ENCODE peak calls at places on chromosomes 2 and 18, in eight cellular contexts. G is tibial artery, A is left lung, Y is suprapubic skin, F is endodermal cell, S is lower lobe of right lung, E is adrenal gland, K is H9. V is an unnamed sample.

GRCh38 chr2:136207665-136208064 is 89.7 kb upstream of the CXCR4 start:
- DNase-seq in G (no peak), A (no peak), Y (no peak), F (no peak), S (no peak), E (no peak), K (no peak), V (no peak)

GRCh38 chr2:233053928-233054774 is 6.0 kb upstream of the INPP5D start:
- DNase-seq in G (no peak), A (peak; percentile 94), Y (peak; percentile 71), F (peak; percentile 93), S (peak; percentile 79), E (peak; percentile 77), K (peak; percentile 83), V (peak; percentile 83)

GRCh38 chr18:48924621-48925601 is 25.9 kb downstream of the SMAD7 start:
- DNase-seq in G (no peak), A (no peak), Y (no peak), F (peak; percentile 52), S (no peak), E (no peak), K (no peak), V (peak; percentile 55)

GRCh38 chr2:205654878-205655601 is 27.3 kb upstream of the NRP2 start:
- DNase-seq in G (no peak), A (no peak), Y (no peak), F (no peak), S (no peak), E (no peak), K (no peak), V (no peak)

GRCh38 chr2:66869076-66869475 is 434.2 kb downstream of the MEIS1 start:
- DNase-seq in G (no peak), A (no peak), Y (no peak), F (no peak), S (no peak), E (no peak), K (no peak), V (no peak)

GRCh38 chr2:106026271-106027190 is 167.6 kb downstream of the UXS1 start:
- DNase-seq in G (no peak), A (no peak), Y (no peak), F (no peak), S (no peak), E (no peak), K (no peak), V (no peak)

GRCh38 chr18:77131100-77131651 is 1.4 kb downstream of the MBP start:
- DNase-seq in G (no peak), A (peak; percentile 90), Y (no peak), F (no peak), S (peak; percentile 88), E (peak; percentile 46), K (no peak), V (no peak)

GRCh38 chr2:160269803-160270570 is 69.9 kb upstream of the ITGB6 start:
- DNase-seq in G (peak; percentile 85), A (peak; percentile 89), Y (peak; percentile 91), F (peak; percentile 95), S (peak; percentile 89), E (peak; percentile 89), K (peak; percentile 92), V (peak; percentile 86)

DNA sequence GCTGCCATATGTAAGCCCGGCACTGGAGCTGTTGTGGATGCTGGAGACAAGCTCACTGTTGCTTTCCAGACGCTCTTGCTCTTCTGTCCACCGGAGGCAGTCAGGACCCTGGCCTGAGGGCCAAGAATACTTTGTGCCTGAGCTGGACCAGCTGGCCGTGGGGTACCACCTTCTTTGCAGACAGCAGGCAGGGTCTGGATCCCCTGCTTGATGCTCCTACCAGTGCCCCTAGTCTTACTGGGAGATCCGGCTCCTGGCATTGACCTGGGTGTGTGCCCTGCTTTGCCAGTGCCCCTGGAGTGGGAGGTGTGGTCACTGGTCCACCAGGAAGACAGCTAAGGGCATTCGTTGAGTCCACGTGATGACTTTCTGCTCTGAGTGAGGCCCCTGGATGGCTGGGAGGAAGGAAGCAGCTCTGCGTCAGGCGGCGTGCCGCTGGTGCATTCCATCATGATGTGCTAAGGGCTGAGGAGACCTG is 59.3 kb downstream of the LRRFIP1 start:
- DNase-seq in G (no peak), A (no peak), Y (peak; percentile 73), F (no peak), S (peak; percentile 77), E (no peak), K (peak; percentile 46), V (no peak)
- TF ChIP-seq CTCF in G (no peak), A (no peak), Y (no peak), F (peak; percentile 64), S (no peak), E (no peak), K (peak; percentile 51), V (no peak)

DNA sequence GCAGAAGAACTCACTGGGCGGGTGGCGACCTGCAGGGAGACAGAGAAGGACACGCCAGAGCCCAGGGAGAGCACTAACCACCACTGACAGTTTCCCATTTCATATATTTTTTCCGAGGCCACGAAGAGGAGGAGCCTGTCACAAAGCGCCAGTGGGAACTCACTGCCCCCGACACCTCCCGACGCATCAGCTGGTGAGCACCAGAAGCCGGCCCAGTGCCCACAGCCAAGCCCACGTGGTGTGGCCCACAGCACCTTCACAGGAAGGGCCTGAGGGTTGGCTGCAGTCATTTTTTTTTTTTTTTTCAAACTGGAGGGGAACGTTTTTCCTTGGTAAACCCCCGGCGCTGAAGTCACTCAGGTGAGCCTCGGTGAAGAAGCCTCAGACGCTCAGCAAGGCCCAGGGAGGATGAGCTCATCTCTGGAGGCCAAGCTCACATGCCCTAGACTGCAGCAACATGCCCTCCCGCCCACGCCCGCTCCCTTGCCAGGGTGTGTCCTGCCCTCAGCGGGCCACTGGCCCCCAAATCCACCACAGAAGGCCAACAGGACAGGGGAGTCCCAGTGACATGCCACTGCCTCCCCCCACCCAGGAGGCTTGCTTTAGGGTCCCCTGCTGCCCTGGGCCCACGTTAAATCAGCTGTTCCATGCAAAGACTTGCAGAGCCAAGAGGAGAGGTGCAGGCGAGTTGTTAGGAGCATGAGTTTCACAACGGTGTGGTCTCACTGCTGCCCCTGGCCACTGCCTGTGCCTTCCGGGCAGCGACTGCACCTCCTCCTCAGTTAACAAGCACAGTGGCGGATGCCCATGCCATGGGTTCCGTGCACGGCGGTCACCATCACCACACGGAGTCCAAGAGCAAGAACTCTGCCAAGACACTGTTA is 68.1 kb downstream of the PARD6G start:
- DNase-seq in G (no peak), A (no peak), Y (no peak), F (no peak), S (no peak), E (no peak), K (no peak), V (no peak)
- H3K27me3 ChIP-seq in G (no peaks in the 10 kb centered on the region), A (no peaks in the 10 kb centered on the region), Y (no peaks in the 10 kb centered on the region), F (no peaks in the 10 kb centered on the region), S (peaks cover 1% of the 10 kb centered on the region), E (no peaks in the 10 kb centered on the region), K (no peaks in the 10 kb centered on the region), V (no peaks in the 10 kb centered on the region)

GRCh38 chr2:13921245-13921644 is 711.3 kb upstream of the LRATD1 start:
- DNase-seq in G (no peak), A (no peak), Y (no peak), F (no peak), S (no peak), E (no peak), K (no peak), V (no peak)

GRCh38 chr2:13919981-13920382 is 712.5 kb upstream of the LRATD1 start:
- DNase-seq in G (no peak), A (no peak), Y (no peak), F (no peak), S (no peak), E (no peak), K (no peak), V (no peak)

GRCh38 chr2:13923823-13924222 is 708.7 kb upstream of the LRATD1 start:
- DNase-seq in G (no peak), A (no peak), Y (no peak), F (no peak), S (no peak), E (no peak), K (no peak), V (no peak)
- H3K9me3 ChIP-seq in G (no peaks in the 10 kb centered on the region), A (peaks cover 25% of the 10 kb centered on the region), Y (no peaks in the 10 kb centered on the region), F (peaks cover 57% of the 10 kb centered on the region), S (no peaks in the 10 kb centered on the region), E (no peaks in the 10 kb centered on the region), K (no peaks in the 10 kb centered on the region), V (no peaks in the 10 kb centered on the region)

DNA sequence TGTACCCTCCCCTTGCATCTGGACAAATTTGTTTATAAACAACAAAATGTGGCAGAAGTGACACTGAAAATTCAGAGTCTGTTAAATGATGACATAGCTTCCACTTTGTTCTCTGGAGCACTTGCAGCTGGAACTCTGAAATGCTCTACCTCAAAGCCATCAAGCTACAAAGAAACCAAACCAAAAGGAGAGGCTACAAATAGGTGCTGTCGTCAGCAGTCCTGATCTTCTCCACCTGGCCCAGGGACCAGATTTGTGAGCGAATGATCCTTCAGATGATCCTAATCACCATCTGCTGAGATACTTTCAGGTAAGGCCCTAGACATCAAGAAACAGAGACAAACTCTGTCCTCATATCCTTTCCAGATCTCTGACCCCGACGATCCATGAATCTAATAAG is 27.9 kb upstream of the PAIP2B start:
- DNase-seq in G (no peak), A (no peak), Y (no peak), F (no peak), S (no peak), E (no peak), K (no peak), V (no peak)
- TF ChIP-seq CTCF in G (no peak), A (no peak), Y (no peak), F (no peak), S (no peak), E (no peak), K (no peak), V (no peak)